ENCODE peak calls at places on chromosome 2, in four cellular contexts. P is SJCRH30, A is AG10803, Y is cardiac muscle cell. D is an unnamed sample.

GRCh38 chr2:218867900-218868299 is 8.3 kb downstream of the WNT6 start:
- DNase-seq in P (no peak), A (no peak), Y (no peak), D (no peak)

GRCh38 chr2:71631411-71631931 is 178.1 kb downstream of the DYSF start:
- DNase-seq in P (peak; percentile 91), A (peak; percentile 83), Y (no peak), D (no peak)

GRCh38 chr2:36058953-36059352 is 296.6 kb upstream of the CRIM1 start:
- DNase-seq in P (no peak), A (no peak), Y (no peak), D (no peak)

GRCh38 chr2:111037136-111037535 is 83.6 kb upstream of the BCL2L11 start:
- DNase-seq in P (no peak), A (no peak), Y (no peak), D (no peak)

GRCh38 chr2:83522891-83523493 is 936.1 kb downstream of the SUCLG1 start:
- DNase-seq in P (no peak), A (no peak), Y (no peak), D (no peak)

GRCh38 chr2:12005886-12006681 is 259.7 kb downstream of the LPIN1 start:
- DNase-seq in P (peak; percentile 83), A (peak; percentile 44), Y (no peak), D (no peak)

GRCh38 chr2:237626813-237627451 is 455 bp upstream of the LRRFIP1 start:
- DNase-seq in P (no peak), A (no peak), Y (no peak), D (no peak)

GRCh38 chr2:237604391-237604790 is 13.9 kb upstream of the RAB17 start:
- DNase-seq in P (no peak), A (no peak), Y (no peak), D (no peak)

GRCh38 chr2:98903064-98903355 is 33.0 kb downstream of the CRACDL start:
- DNase-seq in P (no peak), A (no peak), Y (no peak), D (no peak)

DNA sequence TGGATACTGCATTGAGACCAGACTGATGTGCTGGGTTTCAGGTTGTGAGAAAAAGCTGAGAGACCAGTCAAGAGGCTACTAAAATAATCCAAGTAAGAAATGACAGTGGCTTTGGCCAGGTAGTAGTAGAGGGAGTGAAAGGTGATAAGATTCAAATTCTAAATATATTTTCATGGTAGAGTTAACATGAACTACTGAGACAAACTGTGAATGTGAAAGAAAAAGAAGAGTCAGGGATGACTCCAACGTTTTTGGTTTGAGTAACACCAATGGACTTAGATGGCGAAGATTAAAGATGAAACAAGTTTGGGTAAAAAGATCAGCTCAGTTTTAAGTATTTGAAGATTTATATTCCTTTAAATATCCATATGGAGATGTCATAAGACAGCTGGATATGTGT is 209.4 kb downstream of the ZEB2 start:
- DNase-seq in P (no peak), A (no peak), Y (no peak), D (no peak)
- H3K4me3 ChIP-seq in P (no peak overlapping the region), A (no peak overlapping the region), Y (no peak overlapping the region), D (no peak overlapping the region)

GRCh38 chr2:130728549-130729310 is at the start of gene GPR148:
- DNase-seq in P (no peak), A (no peak), Y (no peak), D (no peak)
- H3K4me3 ChIP-seq in P (no peak within 1 kb of the TSS), A (no peak within 1 kb of the TSS), Y (peak within 1 kb of the TSS; percentile 34), D (peak within 1 kb of the TSS; percentile 58)

DNA sequence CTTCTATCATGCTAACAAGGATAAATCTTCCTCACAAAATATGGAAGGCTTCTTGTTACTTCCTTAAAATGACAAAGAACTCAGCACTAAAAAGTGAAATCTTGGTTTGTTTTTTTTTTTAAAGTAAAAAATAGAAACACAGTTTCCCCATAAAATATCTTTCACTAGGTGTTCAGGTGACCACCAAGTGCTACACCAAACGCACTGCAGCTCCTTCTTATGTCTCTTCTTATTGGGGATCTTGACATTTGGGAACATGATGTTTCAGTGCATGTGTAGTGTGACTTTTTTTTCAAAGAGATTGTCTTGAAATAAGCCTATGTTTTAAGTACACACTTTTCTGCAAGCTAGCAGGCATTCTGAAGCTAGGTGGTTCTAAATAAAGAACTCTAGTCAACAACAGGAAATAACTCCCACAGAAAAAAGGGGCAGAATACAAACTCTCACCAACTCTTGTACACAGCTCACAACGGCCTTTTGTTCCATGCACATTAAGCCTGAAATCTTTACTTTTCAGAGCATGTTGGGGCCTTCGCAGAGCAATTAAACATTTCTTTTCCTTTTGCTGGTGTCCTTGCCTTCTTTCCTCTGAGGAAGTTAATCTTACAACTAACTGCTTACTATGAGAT is 13.2 kb upstream of the SERTAD2 start:
- DNase-seq in P (no peak), A (no peak), Y (no peak), D (no peak)
- H3K4me3 ChIP-seq in P (no peak overlapping the region), A (no peak overlapping the region), Y (no peak overlapping the region), D (no peak overlapping the region)

GRCh38 chr2:136246086-136246669 is 128.2 kb upstream of the CXCR4 start:
- DNase-seq in P (no peak), A (peak; percentile 24), Y (peak; percentile 36), D (no peak)

GRCh38 chr2:136247204-136247990 is 129.4 kb upstream of the CXCR4 start:
- DNase-seq in P (no peak), A (no peak), Y (no peak), D (peak; percentile 68)

GRCh38 chr2:136251777-136252477 is 134.0 kb upstream of the CXCR4 start:
- DNase-seq in P (no peak), A (no peak), Y (no peak), D (no peak)

GRCh38 chr2:136248242-136248641 is 130.3 kb upstream of the CXCR4 start:
- DNase-seq in P (peak; percentile 58), A (peak; percentile 4), Y (no peak), D (no peak)

DNA sequence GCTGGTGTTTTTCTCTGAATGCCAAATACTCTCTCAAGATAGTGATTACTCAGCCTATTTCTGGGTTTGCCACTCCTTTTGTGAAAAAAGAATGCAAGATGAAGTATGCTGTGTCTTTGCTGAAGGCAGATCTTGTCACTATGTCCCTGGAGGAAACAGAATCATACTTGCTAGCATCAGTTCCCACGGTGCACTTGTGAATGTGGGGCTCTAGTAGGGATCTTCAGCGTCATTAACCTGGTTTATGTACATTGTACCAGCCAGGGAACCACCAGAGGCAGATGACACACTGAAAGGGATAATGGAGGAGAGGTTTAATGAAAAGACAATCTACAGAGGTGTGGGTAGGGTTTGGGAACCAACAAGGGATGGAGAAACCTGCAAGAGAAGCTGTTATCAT is 131.0 kb upstream of the CXCR4 start:
- DNase-seq in P (no peak), A (no peak), Y (no peak), D (no peak)
- H3K4me3 ChIP-seq in P (no peak overlapping the region), A (no peak overlapping the region), Y (no peak overlapping the region), D (no peak overlapping the region)

D was measured in dorsolateral prefrontal cortex.